ENCODE peak calls at places on chromosomes 6 and 20, in five cellular contexts. V, E, N, M and I are unnamed samples.

GRCh38 chr20:4661191-4661590 is 60.5 kb upstream of the PRND start:
- DNase-seq in N (no peak), E (no peak), V (no peak), M (no peak), I (no peak)

GRCh38 chr20:3080939-3081388 is 3.6 kb downstream of the AVP start:
- DNase-seq in E (no peak), N (peak; percentile 76), M (no peak), V (peak; percentile 9), I (no peak)

GRCh38 chr6:170235726-170236125 is 55.2 kb downstream of the DLL1 start:
- DNase-seq in E (no peak), V (no peak), N (no peak), M (no peak), I (no peak)

GRCh38 chr6:53263915-53264314 is 84.8 kb downstream of the ELOVL5 start:
- DNase-seq in N (no peak), V (no peak), E (no peak), M (no peak), I (peak; percentile 78)

GRCh38 chr6:49551126-49551865 is 828 bp downstream of the C6orf141 start:
- DNase-seq in E (peak; percentile 34), V (no peak), N (no peak), M (no peak), I (no peak)

GRCh38 chr20:58511861-58512260 is 3.3 kb downstream of the APCDD1L start:
- DNase-seq in V (no peak), E (no peak), M (no peak), N (peak; percentile 43), I (no peak)

GRCh38 chr20:61558726-61559125 is 306.7 kb downstream of the CDH4 start:
- DNase-seq in V (no peak), N (peak; percentile 26), E (no peak), M (no peak), I (peak; percentile 45)

GRCh38 chr6:147282566-147282959 is 78.3 kb downstream of the STXBP5 start:
- DNase-seq in M (no peak), E (no peak), V (no peak), N (no peak), I (no peak)

GRCh38 chr20:33663161-33664084 is 1.3 kb downstream of the C20orf144 start:
- DNase-seq in E (peak; percentile 78), M (peak; percentile 80), V (no peak), N (peak; percentile 60), I (peak; percentile 44)

GRCh38 chr20:52552181-52552872 is 360.7 kb upstream of the ZFP64 start:
- DNase-seq in N (peak; percentile 22), V (no peak), E (peak; percentile 70), M (no peak), I (peak; percentile 84)

GRCh38 chr20:14005996-14006395 is 10.7 kb downstream of the MACROD2 start:
- DNase-seq in M (no peak), N (no peak), E (no peak), V (no peak), I (no peak)

GRCh38 chr20:32681175-32682084 is 7.7 kb upstream of the C20orf203 start:
- DNase-seq in V (no peak), N (no peak), M (no peak), E (peak; percentile 84), I (peak; percentile 13)

GRCh38 chr6:41578714-41579610 is 32.8 kb downstream of the FOXP4 start:
- DNase-seq in M (no peak), N (peak; percentile 43), E (peak; percentile 44), V (no peak), I (no peak)

GRCh38 chr20:37282558-37282957 is 6.9 kb upstream of the MANBAL start:
- DNase-seq in N (peak; percentile 80), V (no peak), M (peak; percentile 50), E (peak; percentile 40), I (peak; percentile 40)

GRCh38 chr6:103177800-103178199 is 1681.9 kb downstream of the HACE1 start:
- DNase-seq in M (no peak), E (no peak), N (no peak), V (no peak), I (no peak)

GRCh38 chr6:166474721-166475565 is 92.2 kb upstream of the MPC1 start:
- DNase-seq in N (peak; percentile 33), V (no peak), E (no peak), M (no peak), I (no peak)

GRCh38 chr20:31972481-31973386 is 4.8 kb downstream of the XKR7 start:
- DNase-seq in M (no peak), E (no peak), V (no peak), N (no peak), I (no peak)

GRCh38 chr6:120965814-120966213 is 368.5 kb downstream of the TBC1D32 start:
- DNase-seq in V (no peak), M (no peak), E (peak; percentile 45), N (no peak), I (peak; percentile 8)

GRCh38 chr6:149318581-149319286 is 1.2 kb downstream of the TAB2 start:
- DNase-seq in M (no peak), N (no peak), V (no peak), E (peak; percentile 18), I (no peak)

GRCh38 chr20:36744764-36745191 is 1.1 kb downstream of the NDRG3 start:
- DNase-seq in E (peak; percentile 68), M (peak; percentile 26), V (no peak), N (no peak), I (no peak)

GRCh38 chr6:125154184-125155135 is 887 bp downstream of the TPD52L1 start:
- DNase-seq in M (peak; percentile 26), E (peak; percentile 58), N (no peak), V (peak; percentile 7), I (peak; percentile 25)

GRCh38 chr6:54085526-54085925 is 25.7 kb upstream of the MLIP start:
- DNase-seq in M (no peak), N (peak; percentile 89), E (no peak), V (no peak), I (peak; percentile 81)

GRCh38 chr6:113763311-113763766 is 93.8 kb upstream of the MARCKS start:
- DNase-seq in E (peak; percentile 71), V (no peak), M (no peak), N (no peak), I (peak; percentile 26)

GRCh38 chr6:90000864-90001731 is 106.8 kb downstream of the GJA10 start:
- DNase-seq in N (peak; percentile 36), V (no peak), M (no peak), E (peak; percentile 50), I (peak; percentile 37)

GRCh38 chr20:6956574-6956973 is 189.1 kb downstream of the BMP2 start:
- DNase-seq in E (peak; percentile 61), M (no peak), N (no peak), V (no peak), I (peak; percentile 65)
- TF ChIP-seq CTCF in E (no peak), M (no peak), N (no peak), V (no peak), I (no peak)

DNA sequence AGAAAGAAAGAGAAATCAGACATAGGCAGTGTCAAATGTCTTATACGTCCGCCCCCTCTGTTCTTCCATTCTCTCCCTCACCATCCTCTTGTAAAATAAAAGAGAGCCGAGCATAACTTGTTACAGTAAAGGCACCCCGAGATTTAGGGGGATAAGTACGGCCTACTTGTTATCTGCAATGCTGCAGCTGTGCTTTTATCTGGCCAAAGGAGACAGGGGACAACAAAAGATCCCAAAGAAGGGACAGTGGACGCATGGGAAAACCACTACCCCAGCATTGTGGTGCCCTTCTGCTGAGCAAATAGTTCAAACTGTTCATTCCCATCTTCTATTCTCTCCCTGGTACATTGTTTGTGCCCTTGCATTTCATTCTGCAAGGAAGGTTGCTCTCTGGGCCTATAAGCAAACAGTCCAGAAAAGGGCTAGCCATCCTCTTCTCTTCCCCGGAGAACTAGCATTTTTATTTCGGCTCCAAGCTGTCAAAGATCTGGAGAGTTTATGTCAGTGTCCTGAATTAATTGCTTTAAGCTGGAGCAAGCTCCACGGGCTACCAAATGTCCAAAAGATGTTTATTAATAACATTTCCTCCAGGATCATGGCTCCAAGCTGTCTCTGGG is 22.3 kb downstream of the FOXA2 start:
- DNase-seq in V (no peak), N (no peak), M (no peak), E (no peak), I (no peak)
- H3K4me1 ChIP-seq in V (no peaks in the 10 kb centered on the region), N (no peaks in the 10 kb centered on the region), M (no peaks in the 10 kb centered on the region), E (no peaks in the 10 kb centered on the region), I (no peaks in the 10 kb centered on the region)

GRCh38 chr6:30359276-30359675 is 14.3 kb downstream of the RPP21 start:
- DNase-seq in V (no peak), N (no peak), M (no peak), E (no peak), I (no peak)

GRCh38 chr6:30356519-30356918 is 11.6 kb downstream of the RPP21 start:
- DNase-seq in V (no peak), N (no peak), E (no peak), M (no peak), I (no peak)

GRCh38 chr6:30358340-30358679 is 13.4 kb downstream of the RPP21 start:
- DNase-seq in N (peak; percentile 9), V (no peak), M (no peak), E (peak; percentile 26), I (no peak)

GRCh38 chr6:30360139-30360538 is 15.2 kb downstream of the RPP21 start:
- DNase-seq in M (no peak), N (no peak), V (no peak), E (no peak), I (no peak)

DNA sequence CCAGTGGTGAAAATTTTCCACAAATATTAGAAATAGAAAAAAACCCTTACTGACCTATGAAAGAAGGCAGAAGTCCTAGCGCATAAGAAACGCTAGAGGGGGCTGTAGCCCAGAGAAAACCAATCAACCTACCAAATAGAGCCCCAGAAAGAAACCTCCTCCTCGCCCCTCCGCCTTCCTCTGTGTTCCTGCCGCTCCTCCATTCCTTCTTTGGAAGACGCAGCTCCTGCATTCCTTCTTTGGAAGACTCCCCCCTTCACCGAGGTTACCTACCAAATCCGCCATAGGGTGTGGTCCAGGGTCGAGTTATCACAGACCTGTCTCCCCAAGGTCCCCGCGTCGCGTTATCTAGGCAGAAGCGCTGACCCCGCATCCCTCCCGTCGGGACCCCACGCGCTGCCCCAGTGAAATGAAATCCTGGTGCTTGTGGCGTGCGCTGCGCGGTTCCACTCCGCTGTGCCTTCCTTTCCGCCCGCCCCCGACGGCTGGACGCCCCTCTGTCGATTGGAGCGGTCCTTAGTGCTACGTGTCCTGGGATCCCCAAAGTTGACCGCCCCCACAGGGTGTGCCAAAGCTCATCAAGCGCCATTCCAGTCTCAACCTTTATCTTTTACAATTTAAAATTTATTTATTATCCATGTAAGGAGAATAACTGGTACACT is 12.9 kb downstream of the RPP21 start:
- DNase-seq in N (peak; percentile 84), V (peak; percentile 39), E (peak; percentile 77), M (peak; percentile 61), I (peak; percentile 40)
- TF ChIP-seq CTCF in N (peak; percentile 90), V (peak; percentile 75), E (peak; percentile 81), M (peak; percentile 58), I (peak; percentile 86)

DNA sequence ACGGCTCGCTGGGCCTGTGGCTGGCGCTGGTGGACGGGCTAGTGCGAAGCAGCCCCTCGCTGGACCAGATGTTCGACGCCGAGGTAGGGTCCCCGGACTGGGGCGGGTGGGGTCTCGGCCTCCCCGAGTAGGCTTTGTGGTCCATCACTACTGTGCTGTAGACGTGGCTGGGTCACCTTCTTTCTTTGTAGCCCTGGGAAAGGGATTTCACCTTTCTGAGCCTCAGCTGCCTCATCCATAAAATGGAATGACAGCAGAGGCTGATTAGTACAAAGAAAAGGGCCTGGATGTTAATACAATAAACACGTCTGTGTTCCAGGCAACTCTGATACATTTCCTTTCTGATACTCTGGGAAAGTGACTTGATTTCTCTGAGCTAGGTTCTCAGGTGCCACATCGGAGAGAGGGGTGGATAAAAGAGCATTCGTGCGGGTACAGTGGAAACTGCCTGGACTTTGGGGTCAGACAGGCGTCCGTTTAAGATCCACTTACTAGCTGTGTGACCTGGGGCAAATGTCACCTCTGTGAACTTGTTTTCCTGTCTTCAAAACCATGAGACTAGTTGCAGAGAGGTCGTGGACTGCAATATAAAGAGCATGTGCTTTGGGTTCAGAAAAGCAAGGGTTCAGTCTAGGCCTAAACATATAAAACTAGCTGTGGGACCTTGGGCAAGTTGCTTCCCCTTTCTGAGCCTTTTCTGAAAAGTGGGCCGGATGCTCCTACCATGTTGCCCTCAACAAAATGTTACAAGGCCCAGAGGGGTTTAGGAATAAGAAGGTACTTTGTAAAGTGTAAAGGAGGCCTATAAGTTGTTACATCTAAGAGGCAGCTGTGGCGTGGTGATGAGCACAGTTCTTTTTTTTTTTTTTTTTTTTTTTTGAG is 896 bp downstream of the SYS1 start:
- DNase-seq in N (no peak), M (no peak), V (no peak), E (no peak), I (no peak)
- H3K4me1 ChIP-seq in N (peaks cover 12% of the 10 kb centered on the region), M (peaks cover 5% of the 10 kb centered on the region), V (peaks cover 62% of the 10 kb centered on the region), E (peaks cover 15% of the 10 kb centered on the region), I (peaks cover 29% of the 10 kb centered on the region)